ENCODE peak calls at places on chromosomes 13 and 19, in four cellular contexts. One of them, this sample, is unnamed.

GRCh38 chr19:40283414-40284250 is 1.5 kb downstream of the AKT2 start:
- DNase-seq in tibial nerve: no peak
- DNase-seq in ovary: no peak
- DNase-seq in A549: no peak
- DNase-seq in this sample: peak

GRCh38 chr13:24261566-24261965 is 47.8 kb upstream of the C1QTNF9 start:
- DNase-seq in tibial nerve: no peak
- DNase-seq in ovary: peak
- DNase-seq in A549: no peak
- DNase-seq in this sample: no peak

GRCh38 chr13:29909975-29910674 is 59.7 kb upstream of the UBL3 start:
- DNase-seq in tibial nerve: peak
- DNase-seq in ovary: no peak
- DNase-seq in A549: no peak
- DNase-seq in this sample: no peak

GRCh38 chr13:50334944-50335343 is 319.7 kb downstream of the KCNRG start:
- DNase-seq in tibial nerve: no peak
- DNase-seq in ovary: no peak
- DNase-seq in A549: no peak
- DNase-seq in this sample: no peak

GRCh38 chr13:39784347-39784746 is 128.9 kb downstream of the COG6 start:
- DNase-seq in tibial nerve: no peak
- DNase-seq in ovary: no peak
- DNase-seq in A549: no peak
- DNase-seq in this sample: no peak

GRCh38 chr19:6694147-6694815 is 24.3 kb upstream of the TNFSF14 start:
- DNase-seq in tibial nerve: no peak
- DNase-seq in ovary: no peak
- DNase-seq in A549: no peak
- DNase-seq in this sample: no peak

GRCh38 chr13:80084086-80084676 is 256.7 kb downstream of the SPRY2 start:
- DNase-seq in tibial nerve: no peak
- DNase-seq in ovary: no peak
- DNase-seq in A549: no peak
- DNase-seq in this sample: no peak

GRCh38 chr19:12801466-12802266 is at the start of the genes PRDX2 and THSD8:
- DNase-seq in tibial nerve: peak
- DNase-seq in ovary: peak
- DNase-seq in A549: no peak
- DNase-seq in this sample: peak

GRCh38 chr13:21541271-21541670 is 62.7 kb downstream of the MICU2 start:
- DNase-seq in tibial nerve: no peak
- DNase-seq in ovary: no peak
- DNase-seq in A549: no peak
- DNase-seq in this sample: no peak

GRCh38 chr19:1445185-1445931 is 4.6 kb upstream of the APC2 start:
- DNase-seq in tibial nerve: peak
- DNase-seq in ovary: peak
- DNase-seq in A549: peak
- DNase-seq in this sample: no peak

GRCh38 chr13:24724714-24725113 is 39.3 kb upstream of the RNF17 start:
- DNase-seq in tibial nerve: no peak
- DNase-seq in ovary: no peak
- DNase-seq in A549: no peak
- DNase-seq in this sample: no peak

GRCh38 chr13:110183925-110184324 is 123.0 kb downstream of the COL4A1 start:
- DNase-seq in tibial nerve: no peak
- DNase-seq in ovary: no peak
- DNase-seq in A549: no peak
- DNase-seq in this sample: peak

GRCh38 chr13:41942462-41943094 is 18.3 kb downstream of the VWA8 start:
- DNase-seq in tibial nerve: no peak
- DNase-seq in ovary: no peak
- DNase-seq in A549: peak
- DNase-seq in this sample: no peak

GRCh38 chr13:34065915-34066314 is 248.0 kb downstream of the RFC3 start:
- DNase-seq in tibial nerve: no peak
- DNase-seq in ovary: no peak
- DNase-seq in A549: no peak
- DNase-seq in this sample: no peak

GRCh38 chr19:6802336-6803035 is 30.0 kb downstream of the VAV1 start:
- DNase-seq in tibial nerve: peak
- DNase-seq in ovary: no peak
- DNase-seq in A549: peak
- DNase-seq in this sample: peak

GRCh38 chr13:46210362-46211083 is 1.2 kb upstream of the LRRC63 start:
- DNase-seq in tibial nerve: no peak
- DNase-seq in ovary: no peak
- DNase-seq in A549: no peak
- DNase-seq in this sample: no peak

GRCh38 chr19:42122691-42123607 is 9.3 kb downstream of the POU2F2 start:
- DNase-seq in tibial nerve: no peak
- DNase-seq in ovary: no peak
- DNase-seq in A549: no peak
- DNase-seq in this sample: no peak

GRCh38 chr13:71240906-71241305 is 626.1 kb downstream of the DACH1 start:
- DNase-seq in tibial nerve: no peak
- DNase-seq in ovary: no peak
- DNase-seq in A549: no peak
- DNase-seq in this sample: no peak

GRCh38 chr19:14114854-14115253 is 2.7 kb downstream of the PRKACA start:
- DNase-seq in tibial nerve: no peak
- DNase-seq in ovary: no peak
- DNase-seq in A549: peak
- DNase-seq in this sample: peak

GRCh38 chr13:75636339-75637095 is 387 bp downstream of the LMO7 start:
- DNase-seq in tibial nerve: peak
- DNase-seq in ovary: peak
- DNase-seq in A549: no peak
- DNase-seq in this sample: no peak

GRCh38 chr13:29594710-29595379 is 643 bp downstream of the SLC7A1 start:
- DNase-seq in tibial nerve: peak
- DNase-seq in ovary: peak
- DNase-seq in A549: peak
- DNase-seq in this sample: peak

GRCh38 chr13:34419025-34419424 is 523.0 kb upstream of the NBEA start:
- DNase-seq in tibial nerve: no peak
- DNase-seq in ovary: no peak
- DNase-seq in A549: no peak
- DNase-seq in this sample: no peak

GRCh38 chr13:94269557-94269956 is 209.9 kb downstream of the DCT start:
- DNase-seq in tibial nerve: no peak
- DNase-seq in ovary: no peak
- DNase-seq in A549: no peak
- DNase-seq in this sample: no peak

GRCh38 chr19:860481-861098 is 1.1 kb downstream of the CFD start:
- DNase-seq in tibial nerve: peak
- DNase-seq in ovary: peak
- DNase-seq in A549: peak
- DNase-seq in this sample: peak

GRCh38 chr13:54187461-54187860 is 1158.8 kb downstream of the OLFM4 start:
- DNase-seq in tibial nerve: no peak
- DNase-seq in ovary: no peak
- DNase-seq in A549: no peak
- DNase-seq in this sample: no peak

GRCh38 chr13:20814224-20814910 is 40.6 kb upstream of the EEF1AKMT1 start:
- DNase-seq in tibial nerve: peak
- DNase-seq in ovary: peak
- DNase-seq in A549: peak
- DNase-seq in this sample: peak

GRCh38 chr13:36431204-36432105 is 840 bp upstream of the CCNA1 start:
- DNase-seq in tibial nerve: no peak
- DNase-seq in ovary: no peak
- DNase-seq in A549: no peak
- DNase-seq in this sample: no peak

GRCh38 chr19:834216-834615 is 6.6 kb downstream of the AZU1 start:
- DNase-seq in tibial nerve: no peak
- DNase-seq in ovary: no peak
- DNase-seq in A549: no peak
- DNase-seq in this sample: no peak

GRCh38 chr13:27309967-27310598 is 39.5 kb downstream of the RASL11A start:
- DNase-seq in tibial nerve: no peak
- DNase-seq in ovary: no peak
- DNase-seq in A549: no peak
- DNase-seq in this sample: no peak

GRCh38 chr13:111328803-111329410 is 8.5 kb downstream of the TEX29 start:
- DNase-seq in tibial nerve: no peak
- DNase-seq in ovary: no peak
- DNase-seq in A549: no peak
- DNase-seq in this sample: no peak

GRCh38 chr13:111143875-111144540 is 28.9 kb downstream of the ARHGEF7 start:
- DNase-seq in tibial nerve: no peak
- DNase-seq in ovary: no peak
- DNase-seq in A549: no peak
- DNase-seq in this sample: no peak

GRCh38 chr13:110340812-110341444 is 33.8 kb downstream of the COL4A2 start:
- DNase-seq in tibial nerve: peak
- DNase-seq in ovary: peak
- DNase-seq in A549: no peak
- DNase-seq in this sample: peak

GRCh38 chr19:38711726-38712153 is 32.5 kb downstream of the CAPN12 start:
- DNase-seq in tibial nerve: no peak
- DNase-seq in ovary: peak
- DNase-seq in A549: no peak
- DNase-seq in this sample: peak

GRCh38 chr13:113342820-113343691 is 20.9 kb downstream of the GRTP1 start:
- DNase-seq in tibial nerve: no peak
- DNase-seq in ovary: no peak
- DNase-seq in A549: no peak
- DNase-seq in this sample: no peak

GRCh38 chr13:63909726-63910125 is 2494.1 kb upstream of the PCDH20 start:
- DNase-seq in tibial nerve: no peak
- DNase-seq in ovary: no peak
- DNase-seq in A549: no peak
- DNase-seq in this sample: no peak

GRCh38 chr13:103275708-103276107 is 209.5 kb upstream of the SLC10A2 start:
- DNase-seq in tibial nerve: no peak
- DNase-seq in ovary: no peak
- DNase-seq in A549: no peak
- DNase-seq in this sample: no peak

GRCh38 chr13:103275079-103275478 is 208.9 kb upstream of the SLC10A2 start:
- DNase-seq in tibial nerve: no peak
- DNase-seq in ovary: no peak
- DNase-seq in A549: no peak
- DNase-seq in this sample: no peak

GRCh38 chr13:103277959-103278673 is 211.9 kb upstream of the SLC10A2 start:
- DNase-seq in tibial nerve: no peak
- DNase-seq in ovary: no peak
- DNase-seq in A549: no peak
- DNase-seq in this sample: no peak

GRCh38 chr13:103273825-103274224 is 207.6 kb upstream of the SLC10A2 start:
- DNase-seq in tibial nerve: no peak
- DNase-seq in ovary: no peak
- DNase-seq in A549: no peak
- DNase-seq in this sample: no peak

DNA sequence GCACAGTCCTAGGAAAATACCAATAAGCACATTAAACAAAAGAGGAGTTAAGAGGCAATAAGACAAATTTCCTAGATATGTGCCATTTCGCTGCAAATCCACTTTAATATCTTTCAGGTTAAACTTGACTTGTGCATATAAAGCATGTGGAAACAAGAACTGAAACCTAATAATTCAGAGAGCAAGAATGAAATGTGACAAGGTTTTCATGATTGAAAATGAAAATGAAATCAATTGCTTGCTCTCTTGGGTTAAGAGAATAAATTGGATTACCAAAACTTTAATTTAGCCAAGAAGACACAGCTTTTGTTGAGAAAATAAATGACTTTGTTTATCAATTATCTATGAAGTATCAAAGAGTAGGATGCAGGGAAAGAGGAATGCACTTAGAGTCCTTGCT is 210.9 kb upstream of the SLC10A2 start:
- DNase-seq in tibial nerve: no peak
- DNase-seq in ovary: no peak
- DNase-seq in A549: no peak
- DNase-seq in this sample: no peak
- TF ChIP-seq EP300 in tibial nerve: no peak
- TF ChIP-seq EP300 in ovary: no peak
- TF ChIP-seq EP300 in A549: no peak
- TF ChIP-seq EP300 in this sample: no peak

DNA sequence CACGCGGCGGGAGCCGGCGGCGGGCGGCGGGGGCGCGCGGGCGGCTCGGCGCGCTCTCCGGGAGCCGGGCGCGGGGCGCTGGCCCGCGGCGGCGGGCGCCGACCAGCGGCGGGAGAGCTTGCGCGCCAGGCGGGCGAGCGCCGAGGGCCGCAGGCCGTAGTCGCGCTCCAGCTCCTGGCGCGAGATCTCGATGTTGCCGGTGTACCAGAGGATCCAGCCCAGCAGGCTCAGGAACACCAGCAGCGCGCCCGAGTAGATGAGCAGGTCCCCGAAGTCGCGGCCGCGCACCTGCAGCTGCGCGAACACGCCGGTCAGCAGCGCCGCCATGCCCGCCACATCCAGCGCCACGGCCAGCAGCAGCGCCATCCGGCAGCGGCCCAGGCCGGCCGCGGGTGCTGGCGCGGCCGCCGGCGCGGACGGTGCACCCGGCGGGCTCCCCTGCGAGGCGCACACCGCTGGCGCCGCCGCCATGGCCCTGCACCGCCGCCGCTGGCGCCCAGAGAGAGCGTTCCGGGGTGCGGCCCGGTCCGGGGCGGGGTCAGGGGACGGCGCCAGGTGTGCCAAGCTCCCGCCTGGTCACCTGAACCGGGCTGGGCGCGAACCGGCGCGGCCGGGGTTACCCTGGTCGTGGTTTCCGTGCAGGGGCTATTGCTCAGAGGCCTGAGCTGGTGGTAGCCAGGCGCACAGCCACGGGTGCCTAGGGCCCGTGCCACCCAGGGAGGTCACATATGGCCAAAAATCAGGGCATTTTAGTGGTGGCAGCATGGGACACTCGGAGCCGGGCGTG is at the start of gene TMEM238:
- DNase-seq in tibial nerve: no peak
- DNase-seq in ovary: peak
- DNase-seq in A549: peak
- DNase-seq in this sample: peak
- TF ChIP-seq EP300 in tibial nerve: no peak
- TF ChIP-seq EP300 in ovary: no peak
- TF ChIP-seq EP300 in A549: no peak
- TF ChIP-seq EP300 in this sample: no peak

GRCh38 chr19:47255947-47256687 is at the start of gene CCDC9:
- DNase-seq in tibial nerve: peak
- DNase-seq in ovary: peak
- DNase-seq in A549: peak
- DNase-seq in this sample: peak
- TF ChIP-seq EP300 in tibial nerve: peak
- TF ChIP-seq EP300 in ovary: peak
- TF ChIP-seq EP300 in A549: no peak
- TF ChIP-seq EP300 in this sample: peak

DNA sequence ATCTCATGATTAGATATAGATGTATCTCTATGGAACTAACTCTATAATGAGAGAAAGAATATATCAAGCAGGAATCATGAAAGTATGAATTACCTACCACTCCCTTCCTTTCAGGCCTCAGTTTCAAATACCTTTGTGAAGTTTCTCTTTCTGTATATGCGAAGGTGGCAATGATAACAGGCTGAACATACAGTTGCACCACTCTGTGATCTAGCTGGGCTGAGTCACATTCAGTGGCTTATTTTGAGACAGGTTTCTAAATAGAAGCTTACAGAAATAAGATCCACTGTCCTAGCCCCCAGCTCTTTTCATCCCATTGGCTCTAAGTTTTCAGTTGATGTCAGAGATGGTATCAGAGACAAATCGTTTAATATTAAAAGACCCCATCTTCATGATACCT is 662.0 kb downstream of the SLITRK1 start:
- DNase-seq in tibial nerve: no peak
- DNase-seq in ovary: no peak
- DNase-seq in A549: no peak
- DNase-seq in this sample: no peak
- TF ChIP-seq EP300 in tibial nerve: no peak
- TF ChIP-seq EP300 in ovary: no peak
- TF ChIP-seq EP300 in A549: no peak
- TF ChIP-seq EP300 in this sample: no peak